ENCODE peak calls at places on chromosome 21, in four cellular contexts. O is A549, W is omental fat pad, A is psoas muscle. J is an unnamed sample.

GRCh38 chr21:9780441-9780937 is 740.9 kb upstream of the TPTE start:
- ATAC-seq in O (no peak), W (no peak), A (no peak), J (no peak)

GRCh38 chr21:42003051-42003461 is 7.1 kb downstream of the ZBTB21 start:
- ATAC-seq in O (no peak), W (no peak), A (no peak), J (no peak)

GRCh38 chr21:17777321-17777720 is 41.8 kb downstream of the C21orf91 start:
- ATAC-seq in O (no peak), W (no peak), A (no peak), J (no peak)

GRCh38 chr21:25735895-25736597 is 1.3 kb downstream of the GABPA start:
- ATAC-seq in O (peak; percentile 54), W (peak; percentile 3), A (no peak), J (no peak)

GRCh38 chr21:26883768-26884167 is 38.6 kb upstream of the ADAMTS1 start:
- ATAC-seq in O (no peak), W (no peak), A (no peak), J (peak; percentile 57)

GRCh38 chr21:36804867-36805611 is 106.1 kb downstream of the SIM2 start:
- ATAC-seq in O (no peak), W (peak; percentile 19), A (no peak), J (no peak)

GRCh38 chr21:26732442-26733221 is 112.6 kb downstream of the ADAMTS1 start:
- ATAC-seq in O (peak; percentile 44), W (no peak), A (peak; percentile 92), J (peak; percentile 50)

GRCh38 chr21:36656138-36656537 is 42.8 kb upstream of the SIM2 start:
- ATAC-seq in O (no peak), W (no peak), A (no peak), J (no peak)

GRCh38 chr21:27164208-27165172 is 197.6 kb upstream of the ADAMTS5 start:
- ATAC-seq in O (no peak), W (no peak), A (no peak), J (no peak)

GRCh38 chr21:42593815-42594157 is 59.6 kb upstream of the PDE9A start:
- ATAC-seq in O (peak; percentile 41), W (no peak), A (no peak), J (no peak)

GRCh38 chr21:14522689-14523088 is 23.4 kb downstream of the SAMSN1 start:
- ATAC-seq in O (no peak), W (no peak), A (no peak), J (no peak)

GRCh38 chr21:36852864-36853263 is 113.6 kb downstream of the HLCS start:
- ATAC-seq in O (no peak), W (no peak), A (no peak), J (no peak)

GRCh38 chr21:24375201-24375600 is 1232.1 kb downstream of the MRPL39 start:
- ATAC-seq in O (no peak), W (no peak), A (no peak), J (no peak)

GRCh38 chr21:28111151-28111619 is 881.5 kb downstream of the LTN1 start:
- ATAC-seq in O (no peak), W (peak; percentile 95), A (peak; percentile 80), J (peak; percentile 91)

GRCh38 chr21:41745971-41746743 is 20.7 kb downstream of the RIPK4 start:
- ATAC-seq in O (no peak), W (no peak), A (no peak), J (no peak)

GRCh38 chr21:36743008-36743407 is 44.1 kb downstream of the SIM2 start:
- ATAC-seq in O (no peak), W (no peak), A (no peak), J (no peak)

GRCh38 chr21:25509862-25510261 is 97.4 kb downstream of the MRPL39 start:
- ATAC-seq in O (no peak), W (no peak), A (no peak), J (no peak)

GRCh38 chr21:43889055-43889454 is 24.0 kb downstream of the AGPAT3 start:
- ATAC-seq in O (no peak), W (no peak), A (no peak), J (no peak)

GRCh38 chr21:39088831-39089380 is 94.3 kb downstream of the PSMG1 start:
- ATAC-seq in O (peak; percentile 57), W (no peak), A (peak; percentile 35), J (peak; percentile 77)
- TF ChIP-seq CTCF in O (no peak), W (no peak), A (no peak), J (no peak)

DNA sequence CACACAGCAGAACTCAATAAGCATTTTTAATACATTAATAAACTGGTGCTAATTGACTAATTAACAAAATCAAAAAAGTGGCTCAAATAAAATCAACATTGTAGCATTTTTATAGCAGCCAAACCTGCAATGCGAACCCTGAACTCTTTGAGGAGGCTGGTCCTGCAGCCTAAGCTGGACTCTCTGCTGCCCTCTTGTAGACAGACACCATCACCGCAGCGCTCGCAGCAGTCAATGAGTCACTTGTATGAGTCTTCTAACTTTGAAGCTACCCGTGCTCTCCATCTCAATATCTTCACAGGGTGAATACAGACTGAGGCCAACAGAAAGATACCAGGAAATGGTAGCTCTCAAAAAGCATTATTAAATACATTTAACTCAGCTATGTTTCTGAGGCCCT is 9.7 kb upstream of the KRTAP7-1 start:
- ATAC-seq in O (no peak), W (no peak), A (no peak), J (no peak)
- TF ChIP-seq CTCF in O (no peak), W (no peak), A (no peak), J (no peak)

GRCh38 chr21:20404915-20405314 is 593.3 kb upstream of the NCAM2 start:
- ATAC-seq in O (no peak), W (no peak), A (no peak), J (no peak)
- TF ChIP-seq CTCF in O (no peak), W (no peak), A (no peak), J (no peak)

DNA sequence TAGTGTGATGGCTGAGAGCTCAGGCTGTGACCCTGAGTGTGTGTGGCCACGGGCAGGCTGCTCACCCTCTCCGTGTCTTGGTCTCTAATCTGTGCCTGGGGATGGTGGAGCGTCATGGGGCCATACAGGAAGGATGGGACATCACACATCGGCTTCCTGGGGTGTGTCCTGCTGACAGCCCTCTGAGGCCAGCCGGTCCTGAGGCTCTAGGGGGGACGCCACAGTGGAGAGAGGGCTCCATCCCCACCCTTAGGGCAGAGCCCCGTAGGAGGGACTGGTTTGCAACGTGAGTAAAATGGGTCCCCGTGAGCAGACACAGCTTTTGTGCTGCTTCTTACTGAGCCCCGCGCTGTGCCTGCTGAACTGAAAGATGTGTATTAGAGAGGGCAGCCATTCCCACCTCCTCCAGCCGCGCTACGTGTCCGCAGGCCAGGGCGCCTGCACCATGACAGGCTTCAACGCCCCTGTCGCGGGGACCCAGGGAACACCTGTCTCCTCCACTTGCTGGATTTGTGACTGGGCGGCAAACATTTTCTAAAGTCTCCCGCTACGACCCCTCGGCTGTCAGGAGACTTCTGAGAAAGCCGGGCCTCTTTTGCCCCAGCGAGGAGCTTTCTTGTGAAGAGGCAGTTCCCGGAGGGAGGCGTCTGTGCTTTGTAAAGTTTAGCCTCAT is 8.1 kb downstream of the COL18A1 start:
- ATAC-seq in O (no peak), W (no peak), A (no peak), J (no peak)
- TF ChIP-seq CTCF in O (no peak), W (no peak), A (no peak), J (no peak)

DNA sequence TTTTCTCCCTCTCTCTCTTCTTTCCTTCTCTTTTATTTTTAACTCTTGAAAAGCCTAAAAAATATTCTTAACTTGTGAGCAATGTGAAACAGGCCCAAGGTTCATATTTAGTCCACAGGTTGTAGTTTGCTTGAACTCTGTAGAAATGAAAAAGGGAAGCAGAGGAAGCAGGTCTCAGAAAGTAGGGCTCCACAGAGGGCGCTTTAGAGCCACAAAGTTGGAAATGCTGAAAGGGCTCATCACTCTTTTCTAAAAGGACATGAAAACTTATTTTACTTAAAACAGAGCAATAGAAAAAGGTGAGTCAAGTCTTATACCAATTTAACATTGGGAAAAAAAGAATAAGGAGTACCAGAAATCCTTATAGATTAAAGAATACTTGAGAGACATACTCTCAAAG is 247.0 kb downstream of the USP25 start:
- ATAC-seq in O (no peak), W (no peak), A (no peak), J (no peak)
- TF ChIP-seq CTCF in O (peak; percentile 21), W (no peak), A (no peak), J (no peak)

GRCh38 chr21:31986035-31986856 is 113.4 kb downstream of the HUNK start:
- ATAC-seq in O (no peak), W (no peak), A (no peak), J (no peak)

GRCh38 chr21:31987696-31988095 is 114.9 kb downstream of the HUNK start:
- ATAC-seq in O (no peak), W (no peak), A (no peak), J (peak; percentile 37)

GRCh38 chr21:31983120-31983519 is 110.3 kb downstream of the HUNK start:
- ATAC-seq in O (no peak), W (no peak), A (no peak), J (no peak)

GRCh38 chr21:31988492-31989285 is 115.9 kb downstream of the HUNK start:
- ATAC-seq in O (no peak), W (no peak), A (no peak), J (peak; percentile 73)

GRCh38 chr21:31985398-31985797 is 112.6 kb downstream of the HUNK start:
- ATAC-seq in O (no peak), W (no peak), A (no peak), J (no peak)
- TF ChIP-seq CTCF in O (no peak), W (no peak), A (no peak), J (no peak)

GRCh38 chr21:45388011-45388521 is 16.9 kb upstream of the COL18A1 start:
- ATAC-seq in O (no peak), W (no peak), A (no peak), J (no peak)
- TF ChIP-seq CTCF in O (no peak), W (no peak), A (no peak), J (no peak)

DNA sequence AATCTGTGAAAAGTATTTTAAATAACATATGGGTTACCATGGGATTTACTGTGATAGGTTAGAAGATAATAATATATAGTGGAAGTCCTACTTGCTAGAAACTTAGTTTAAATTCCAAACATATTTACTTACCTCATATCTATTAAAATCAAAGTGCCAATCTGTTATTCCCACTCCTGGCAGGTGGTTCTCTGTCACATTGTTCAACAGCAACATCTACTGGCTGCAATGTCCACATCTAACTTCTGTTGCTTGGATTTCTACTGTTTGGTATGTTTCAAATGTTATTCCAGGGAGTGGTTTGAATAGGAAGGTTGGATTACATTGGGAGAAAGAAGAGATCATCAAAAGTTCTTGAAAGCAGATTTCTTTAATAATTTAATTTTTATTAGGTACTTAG is 122.5 kb upstream of the NCAM2 start:
- ATAC-seq in O (no peak), W (no peak), A (no peak), J (no peak)
- TF ChIP-seq CTCF in O (no peak), W (no peak), A (no peak), J (no peak)

GRCh38 chr21:34857874-34858273 is 189.1 kb downstream of the CLIC6 start:
- ATAC-seq in O (peak; percentile 73), W (no peak), A (no peak), J (no peak)
- TF ChIP-seq CTCF in O (no peak), W (no peak), A (peak; percentile 16), J (no peak)

J was measured in gastroesophageal sphincter.